ENCODE peak calls at places on chromosomes 1 and 21, in four cellular contexts. Z is germinal center; J is T-helper 2 cell; G is activated naive CD4-positive, alpha-beta T cell. S is an unnamed sample.

GRCh38 chr1:43293896-43294760 is 6.7 kb upstream of the TIE1 start:
- DNase-seq in Z (no peak), J (no peak), G (no peak), S (no peak)

GRCh38 chr1:67551375-67551774 is 121.2 kb upstream of the SERBP1 start:
- DNase-seq in Z (no peak), J (no peak), G (no peak), S (no peak)

GRCh38 chr1:158177705-158178450 is 2.8 kb upstream of the CD1D start:
- DNase-seq in Z (peak), J (no peak), G (no peak), S (peak)

GRCh38 chr1:28070725-28071593 is 17.5 kb downstream of the EYA3 start:
- DNase-seq in Z (no peak), J (no peak), G (no peak), S (no peak)

GRCh38 chr1:42759114-42759513 is 7.7 kb downstream of the P3H1 start:
- DNase-seq in Z (no peak), J (no peak), G (no peak), S (no peak)

GRCh38 chr21:43304621-43305335 is 122.2 kb downstream of the SIK1 start:
- DNase-seq in Z (no peak), J (no peak), G (no peak), S (no peak)

GRCh38 chr21:42665026-42665425 is 11.6 kb downstream of the PDE9A start:
- DNase-seq in Z (no peak), J (no peak), G (no peak), S (no peak)

GRCh38 chr1:8560611-8561544 is 243.0 kb downstream of the SLC45A1 start:
- DNase-seq in Z (peak), J (no peak), G (no peak), S (peak)

GRCh38 chr21:39676054-39676771 is 63.5 kb downstream of the B3GALT5 start:
- DNase-seq in Z (no peak), J (no peak), G (no peak), S (no peak)

GRCh38 chr1:17676387-17677060 is 78.6 kb upstream of the ACTL8 start:
- DNase-seq in Z (no peak), J (no peak), G (no peak), S (no peak)

GRCh38 chr1:35585281-35585680 is 12.2 kb downstream of the TFAP2E start:
- DNase-seq in Z (no peak), J (no peak), G (no peak), S (no peak)

GRCh38 chr1:109024651-109025050 is 17.3 kb downstream of the WDR47 start:
- DNase-seq in Z (no peak), J (no peak), G (no peak), S (no peak)

GRCh38 chr1:198212675-198213074 is 55.9 kb downstream of the NEK7 start:
- DNase-seq in Z (no peak), J (no peak), G (no peak), S (no peak)

GRCh38 chr1:227372662-227373061 is 54.4 kb upstream of the CDC42BPA start:
- DNase-seq in Z (no peak), J (no peak), G (no peak), S (no peak)

GRCh38 chr1:2610036-2610720 is 22.6 kb downstream of the MMEL1 start:
- DNase-seq in Z (no peak), J (no peak), G (no peak), S (no peak)

GRCh38 chr1:116764466-116764896 is 10.3 kb downstream of the CD2 start:
- DNase-seq in Z (no peak), J (no peak), G (no peak), S (no peak)

GRCh38 chr1:178308438-178308837 is 188.3 kb downstream of the CLEC20A start:
- DNase-seq in Z (no peak), J (no peak), G (no peak), S (no peak)

GRCh38 chr1:12052008-12052573 is 11.0 kb upstream of the TNFRSF8 start:
- DNase-seq in Z (no peak), J (no peak), G (no peak), S (no peak)

GRCh38 chr1:183508694-183509093 is 36.4 kb downstream of the SMG7 start:
- DNase-seq in Z (no peak), J (no peak), G (no peak), S (no peak)

GRCh38 chr1:47866631-47867446 is 130.3 kb downstream of the TRABD2B start:
- DNase-seq in Z (no peak), J (no peak), G (no peak), S (no peak)

GRCh38 chr1:33256701-33257387 is 552 bp downstream of the ZNF362 start:
- DNase-seq in Z (peak), J (peak), G (peak), S (peak)

GRCh38 chr1:36531833-36532232 is 49.1 kb upstream of the CSF3R start:
- DNase-seq in Z (no peak), J (no peak), G (no peak), S (no peak)

S was measured in NAMALWA.